ENCODE peak calls at places on chromosomes 12 and 14, in eight cellular contexts. N is breast epithelium, Y is omental fat pad, F is glutamatergic neuron, Z is AG04450, K is mucosa of descending colon, I is IMR-90, Q is astrocyte of the cerebellum. D is an unnamed sample.
A peak's percentile ranks its signal among the peaks of the same experiment; 100 is the strongest.

GRCh38 chr12:6326316-6326959 is 15.4 kb downstream of the TNFRSF1A start:
- DNase-seq in N (no peak), Y (no peak), F (peak; percentile 48), Z (no peak), K (no peak), I (peak; percentile 52), Q (peak; percentile 35), D (no peak)

GRCh38 chr14:105589161-105589925 is 63.0 kb downstream of the TMEM121 start:
- DNase-seq in N (no peak), Y (no peak), F (no peak), Z (no peak), K (no peak), I (no peak), Q (no peak), D (no peak)

GRCh38 chr14:71487941-71488340 is 444.3 kb upstream of the RGS6 start:
- DNase-seq in N (no peak), Y (no peak), F (no peak), Z (no peak), K (no peak), I (peak; percentile 42), Q (no peak), D (no peak)

GRCh38 chr12:56193025-56193578 is 3.8 kb upstream of the SMARCC2 start:
- DNase-seq in N (no peak), Y (peak; percentile 82), F (peak; percentile 68), Z (peak; percentile 73), K (peak; percentile 97), I (peak; percentile 87), Q (peak; percentile 84), D (peak; percentile 76)

GRCh38 chr14:102235275-102235897 is 69.6 kb downstream of the MOK start:
- DNase-seq in N (peak; percentile 72), Y (peak; percentile 84), F (peak; percentile 85), Z (peak; percentile 72), K (peak; percentile 91), I (peak; percentile 89), Q (peak; percentile 83), D (peak; percentile 75)

GRCh38 chr14:31855262-31855661 is 221.8 kb upstream of the ARHGAP5 start:
- DNase-seq in N (no peak), Y (no peak), F (no peak), Z (no peak), K (no peak), I (no peak), Q (no peak), D (no peak)

GRCh38 chr12:47636908-47637780 is 68.7 kb downstream of the RPAP3 start:
- DNase-seq in N (no peak), Y (no peak), F (peak; percentile 41), Z (no peak), K (peak; percentile 47), I (no peak), Q (no peak), D (peak; percentile 13)

GRCh38 chr12:41795910-41796309 is 348.8 kb downstream of the GXYLT1 start:
- DNase-seq in N (no peak), Y (no peak), F (peak; percentile 51), Z (no peak), K (no peak), I (no peak), Q (no peak), D (peak; percentile 4)

GRCh38 chr12:12439636-12440035 is 82.8 kb downstream of the BORCS5 start:
- DNase-seq in N (no peak), Y (no peak), F (no peak), Z (no peak), K (no peak), I (peak; percentile 91), Q (no peak), D (no peak)

GRCh38 chr12:6554990-6555691 is 701 bp downstream of the IFFO1 start:
- DNase-seq in N (no peak), Y (no peak), F (no peak), Z (no peak), K (no peak), I (no peak), Q (no peak), D (no peak)

GRCh38 chr14:100375273-100375962 is 52.3 kb downstream of the SLC25A47 start:
- DNase-seq in N (no peak), Y (peak; percentile 78), F (peak; percentile 66), Z (peak; percentile 96), K (peak; percentile 71), I (peak; percentile 99), Q (peak; percentile 62), D (no peak)

GRCh38 chr12:120534703-120535655 is 823 bp downstream of the RNF10 start:
- DNase-seq in N (peak; percentile 56), Y (no peak), F (peak; percentile 74), Z (peak; percentile 55), K (peak; percentile 58), I (peak; percentile 92), Q (peak; percentile 81), D (peak; percentile 36)
- TF ChIP-seq CTCF in N (no peak), Y (no peak), F (no peak), Z (no peak), K (no peak), I (no peak), Q (no peak), D (peak; percentile 26)

GRCh38 chr14:81677736-81678135 is 144.1 kb upstream of the SEL1L start:
- DNase-seq in N (no peak), Y (no peak), F (no peak), Z (no peak), K (no peak), I (no peak), Q (no peak), D (no peak)

GRCh38 chr14:81676879-81677278 is 143.2 kb upstream of the SEL1L start:
- DNase-seq in N (no peak), Y (no peak), F (no peak), Z (no peak), K (no peak), I (no peak), Q (no peak), D (no peak)

GRCh38 chr14:81676395-81676794 is 142.7 kb upstream of the SEL1L start:
- DNase-seq in N (no peak), Y (no peak), F (no peak), Z (no peak), K (no peak), I (no peak), Q (no peak), D (no peak)

GRCh38 chr14:81669308-81669707 is 135.7 kb upstream of the SEL1L start:
- DNase-seq in N (no peak), Y (no peak), F (no peak), Z (no peak), K (peak; percentile 11), I (no peak), Q (no peak), D (no peak)

DNA sequence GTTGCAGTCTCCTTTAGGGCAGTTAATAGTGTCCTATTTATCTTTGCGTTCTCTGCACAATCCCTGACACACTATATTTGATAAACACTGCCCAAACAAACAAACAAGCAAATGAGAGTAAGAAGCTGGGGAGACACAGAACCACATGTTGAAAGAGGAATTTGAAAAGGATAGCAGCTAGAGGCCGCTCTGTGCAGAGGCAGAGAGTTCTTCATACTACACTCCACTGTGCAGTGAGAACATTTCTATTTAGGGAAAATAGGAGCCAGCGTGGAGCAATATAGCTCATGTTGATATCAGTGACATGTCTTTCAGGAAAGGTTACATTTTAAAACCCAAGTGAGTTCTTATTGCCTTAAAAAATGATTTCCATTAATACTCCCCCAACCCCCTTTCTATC is 140.3 kb upstream of the SEL1L start:
- DNase-seq in N (no peak), Y (no peak), F (no peak), Z (no peak), K (no peak), I (no peak), Q (no peak), D (no peak)
- TF ChIP-seq CTCF in N (no peak), Y (no peak), F (no peak), Z (no peak), K (no peak), I (no peak), Q (no peak), D (no peak)

DNA sequence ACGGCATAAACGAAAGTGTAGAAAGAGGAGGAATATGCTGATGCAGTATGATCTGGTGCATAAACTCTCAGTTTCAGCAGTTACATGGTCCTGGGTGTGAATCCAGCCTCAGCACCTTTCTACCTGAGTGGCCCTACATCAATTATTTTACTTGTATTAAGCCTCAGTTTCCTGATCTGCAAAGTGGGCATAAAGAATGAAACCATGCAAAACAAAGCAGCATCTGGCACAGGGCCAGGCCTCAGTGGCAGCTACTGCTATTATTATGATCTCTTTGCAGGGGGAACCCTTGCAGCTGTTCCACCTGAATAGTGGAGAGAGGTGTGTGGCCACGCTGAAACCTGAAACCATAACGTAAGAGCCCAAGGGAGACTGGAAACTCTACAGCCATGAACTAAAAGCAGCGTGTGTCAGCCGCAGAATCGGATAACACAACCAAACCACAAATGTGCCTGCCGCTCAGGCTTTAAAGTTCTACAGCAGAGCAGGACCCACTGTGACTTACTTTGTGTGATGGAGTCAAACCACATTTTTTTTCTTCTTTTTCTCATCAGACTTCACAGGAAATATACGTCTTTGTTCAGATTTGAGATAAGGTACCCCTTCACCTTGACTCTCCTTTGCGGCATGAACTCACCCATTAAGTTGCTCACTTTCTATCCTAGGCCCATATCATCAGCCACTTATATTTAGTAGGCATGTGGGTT is 29.2 kb upstream of the FOS start:
- DNase-seq in N (no peak), Y (no peak), F (no peak), Z (no peak), K (peak; percentile 59), I (no peak), Q (no peak), D (no peak)
- TF ChIP-seq CTCF in N (no peak), Y (no peak), F (no peak), Z (no peak), K (no peak), I (no peak), Q (no peak), D (no peak)

GRCh38 chr14:55138091-55138490 is 9.0 kb downstream of the LGALS3 start:
- DNase-seq in N (no peak), Y (no peak), F (peak; percentile 22), Z (no peak), K (no peak), I (no peak), Q (no peak), D (no peak)
- TF ChIP-seq CTCF in N (no peak), Y (no peak), F (peak; percentile 23), Z (peak; percentile 25), K (no peak), I (peak; percentile 7), Q (peak; percentile 28), D (peak; percentile 40)

GRCh38 chr12:102879144-102879763 is 37.8 kb downstream of the PAH start:
- DNase-seq in N (no peak), Y (no peak), F (peak; percentile 53), Z (no peak), K (peak; percentile 13), I (peak; percentile 6), Q (peak; percentile 9), D (peak; percentile 29)
- TF ChIP-seq CTCF in N (no peak), Y (no peak), F (peak; percentile 18), Z (no peak), K (no peak), I (peak; percentile 22), Q (peak; percentile 26), D (peak; percentile 61)

GRCh38 chr12:106682594-106683234 is 91.8 kb upstream of the RIC8B start:
- DNase-seq in N (no peak), Y (no peak), F (no peak), Z (no peak), K (peak; percentile 25), I (peak; percentile 15), Q (no peak), D (no peak)
- TF ChIP-seq CTCF in N (no peak), Y (no peak), F (no peak), Z (peak; percentile 39), K (no peak), I (peak; percentile 30), Q (peak; percentile 22), D (peak; percentile 19)

GRCh38 chr12:27243804-27244679 is at the start of gene STK38L:
- DNase-seq in N (peak; percentile 97), Y (peak; percentile 88), F (peak; percentile 99), Z (peak; percentile 80), K (peak; percentile 98), I (peak; percentile 93), Q (peak; percentile 88), D (peak; percentile 96)
- TF ChIP-seq CTCF in N (no peak), Y (no peak), F (no peak), Z (peak; percentile 39), K (no peak), I (peak; percentile 49), Q (peak; percentile 28), D (peak; percentile 49)

D was measured in neural crest cell.